ENCODE peak calls at places on chromosomes 6 and 20, in six cellular contexts. T is H7, M is AG04449, U is A549, Y is left ventricle myocardium inferior, O is lower lobe of right lung. P is an unnamed sample.

GRCh38 chr20:57398901-57399535 is 7.8 kb downstream of the RBM38 start:
- DNase-seq in Y (no peak), M (no peak), O (peak), U (no peak), T (peak), P (peak)

GRCh38 chr20:45968801-45969711 is 2.9 kb downstream of the ZNF335 start:
- DNase-seq in O (peak), Y (no peak), U (no peak), T (no peak), M (no peak), P (peak)

GRCh38 chr6:137304020-137304780 is 85.0 kb upstream of the IFNGR1 start:
- DNase-seq in O (no peak), M (no peak), T (no peak), Y (no peak), U (no peak), P (no peak)

GRCh38 chr20:1005452-1006027 is 3.4 kb upstream of the RSPO4 start:
- DNase-seq in Y (no peak), U (peak), M (no peak), T (peak), O (no peak), P (no peak)

GRCh38 chr6:150895898-150896632 is 30.6 kb downstream of the MTHFD1L start:
- DNase-seq in M (no peak), Y (no peak), O (no peak), T (no peak), U (no peak), P (no peak)

GRCh38 chr6:168225471-168225901 is 94.1 kb downstream of the DACT2 start:
- DNase-seq in T (no peak), Y (peak), M (no peak), U (no peak), O (no peak), P (no peak)

GRCh38 chr6:43078651-43079050 is 2.5 kb downstream of the PTK7 start:
- DNase-seq in T (no peak), U (no peak), Y (no peak), O (no peak), M (peak), P (no peak)

GRCh38 chr6:19789100-19789805 is 47.9 kb upstream of the ID4 start:
- DNase-seq in O (no peak), M (no peak), U (no peak), Y (no peak), T (peak), P (no peak)

GRCh38 chr20:3923818-3924217 is 34.6 kb downstream of the PANK2 start:
- DNase-seq in U (no peak), M (no peak), T (no peak), Y (no peak), O (peak), P (peak)

GRCh38 chr20:23361651-23362391 is at the start of gene GZF1:
- DNase-seq in U (peak), T (peak), O (peak), M (peak), Y (peak), P (peak)

GRCh38 chr20:23361108-23361650 is 803 bp upstream of the GZF1 start:
- DNase-seq in O (no peak), M (no peak), Y (no peak), T (no peak), U (peak), P (no peak)

GRCh38 chr20:23365390-23366165 is 3.6 kb downstream of the GZF1 start:
- DNase-seq in U (no peak), O (no peak), Y (no peak), M (no peak), T (peak), P (no peak)

GRCh38 chr20:23362392-23363256 is 642 bp downstream of the GZF1 start:
- DNase-seq in M (no peak), U (no peak), Y (peak), T (peak), O (peak), P (peak)

DNA sequence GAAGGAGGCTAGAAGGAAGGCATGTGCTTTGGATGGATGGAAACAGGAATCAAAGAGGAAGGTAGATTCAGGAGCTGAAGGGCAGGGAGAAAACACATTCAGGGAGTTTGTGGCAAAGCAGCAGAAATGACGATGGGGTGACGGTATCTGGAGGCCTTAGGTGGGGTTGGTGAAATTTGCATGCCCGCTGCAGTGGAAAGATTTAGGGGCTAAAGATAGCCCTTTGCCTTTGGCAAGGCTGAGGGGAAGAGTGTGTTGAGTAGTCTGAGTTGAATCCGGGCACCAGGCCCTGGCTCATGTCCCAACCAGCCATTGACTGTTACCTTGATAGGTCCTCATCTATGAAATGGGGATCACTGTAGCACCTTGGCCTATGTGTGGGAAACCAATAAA is 1.3 kb downstream of the GZF1 start:
- DNase-seq in T (no peak), Y (peak), O (no peak), M (no peak), U (no peak), P (peak)
- H3K4me3 ChIP-seq in T (no peak), Y (peak), O (peak), M (peak), U (peak), P (peak)

GRCh38 chr6:153843420-153843819 is 195.6 kb upstream of the OPRM1 start:
- DNase-seq in Y (no peak), U (no peak), M (no peak), O (no peak), T (no peak), P (no peak)

GRCh38 chr6:153842491-153842890 is 196.5 kb upstream of the OPRM1 start:
- DNase-seq in Y (no peak), O (no peak), T (no peak), U (no peak), M (no peak), P (no peak)

DNA sequence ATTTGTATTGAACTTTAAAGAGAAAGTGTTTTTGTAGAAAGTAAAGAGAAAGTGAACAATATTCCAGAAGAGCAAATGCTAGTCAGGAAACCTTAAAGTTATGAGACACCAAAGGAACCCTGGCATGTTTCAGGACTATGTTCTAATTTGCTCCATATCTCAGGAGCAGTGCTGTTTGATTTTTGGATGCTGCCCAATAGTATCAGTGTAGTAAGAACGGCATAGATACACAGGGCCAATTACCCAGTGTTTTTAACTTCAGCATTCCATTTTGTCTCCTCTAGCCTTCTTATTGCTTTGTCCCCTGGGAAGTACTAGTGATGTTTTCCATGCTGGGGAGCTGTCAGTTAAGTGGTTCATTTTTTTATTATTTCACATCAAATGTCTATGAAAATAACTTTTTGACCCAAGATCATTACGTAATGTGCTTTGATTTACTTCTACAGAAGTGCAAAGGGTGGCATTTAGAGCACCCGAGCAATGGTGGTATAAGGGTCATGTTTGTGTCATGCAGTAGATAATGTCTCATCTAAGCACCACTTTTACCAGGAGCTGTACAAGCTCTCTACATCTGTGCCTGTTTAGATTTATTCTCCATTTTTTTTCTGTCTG is 198.9 kb upstream of the OPRM1 start:
- DNase-seq in Y (no peak), U (no peak), O (no peak), M (no peak), T (no peak), P (no peak)
- H3K4me3 ChIP-seq in Y (no peak), U (no peak), O (no peak), M (no peak), T (no peak), P (no peak)

GRCh38 chr6:45633272-45633908 is 255.7 kb upstream of the SUPT3H start:
- DNase-seq in M (no peak), T (no peak), U (no peak), Y (no peak), O (no peak), P (no peak)
- H3K4me3 ChIP-seq in M (no peak), T (no peak), U (no peak), Y (no peak), O (no peak), P (peak)

GRCh38 chr6:36805107-36805797 is 34.0 kb downstream of the CPNE5 start:
- DNase-seq in O (no peak), M (no peak), U (no peak), T (peak), Y (no peak), P (no peak)
- H3K4me3 ChIP-seq in O (no peak), M (no peak), U (no peak), T (no peak), Y (no peak), P (no peak)

GRCh38 chr20:62368303-62368628 is 1.2 kb upstream of the LAMA5 start:
- DNase-seq in O (no peak), M (no peak), U (no peak), T (no peak), Y (no peak), P (no peak)

GRCh38 chr20:62370807-62371587 is 3.9 kb upstream of the LAMA5 start:
- DNase-seq in M (no peak), T (no peak), Y (no peak), O (peak), U (no peak), P (no peak)

GRCh38 chr20:62368629-62369507 is 1.8 kb upstream of the LAMA5 start:
- DNase-seq in U (no peak), T (peak), Y (no peak), O (no peak), M (no peak), P (peak)

GRCh38 chr20:62370115-62370806 is 3.1 kb upstream of the LAMA5 start:
- DNase-seq in O (no peak), Y (no peak), M (no peak), T (no peak), U (no peak), P (peak)

GRCh38 chr20:62369508-62370114 is 2.5 kb upstream of the LAMA5 start:
- DNase-seq in Y (no peak), U (no peak), M (no peak), T (no peak), O (no peak), P (no peak)
- H3K4me3 ChIP-seq in Y (no peak), U (peak), M (no peak), T (no peak), O (no peak), P (peak)

GRCh38 chr6:12356983-12357972 is 67.1 kb downstream of the EDN1 start:
- DNase-seq in T (no peak), U (no peak), Y (no peak), O (no peak), M (no peak), P (no peak)

GRCh38 chr6:12356431-12356830 is 66.3 kb downstream of the EDN1 start:
- DNase-seq in M (no peak), Y (no peak), O (no peak), U (no peak), T (no peak), P (no peak)

GRCh38 chr6:12353731-12354130 is 63.6 kb downstream of the EDN1 start:
- DNase-seq in T (no peak), Y (no peak), M (no peak), U (no peak), O (no peak), P (no peak)

GRCh38 chr6:12355354-12355753 is 65.2 kb downstream of the EDN1 start:
- DNase-seq in U (no peak), T (no peak), Y (no peak), M (no peak), O (no peak), P (no peak)

DNA sequence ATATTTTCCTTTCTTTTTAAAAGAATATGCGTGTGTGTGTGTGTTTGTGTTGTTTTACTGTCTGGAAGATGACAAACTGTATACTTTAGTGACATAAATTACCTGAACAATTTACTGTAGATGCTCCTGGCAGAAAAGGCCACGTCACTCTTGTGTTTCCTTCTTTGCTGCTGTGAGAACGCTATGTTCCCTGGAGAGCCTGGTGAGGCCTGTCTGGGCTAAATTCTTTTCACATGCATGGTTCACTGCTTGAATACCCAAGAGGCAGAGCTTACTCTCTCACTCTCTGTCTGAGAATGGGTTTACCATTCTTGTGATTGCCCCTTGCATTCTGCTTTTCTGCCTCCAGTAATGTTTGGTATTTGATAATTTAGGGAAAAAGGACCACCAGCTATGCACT is 64.3 kb downstream of the EDN1 start:
- DNase-seq in T (peak), O (no peak), Y (no peak), M (peak), U (no peak), P (peak)
- H3K4me3 ChIP-seq in T (no peak), O (no peak), Y (no peak), M (no peak), U (no peak), P (no peak)

DNA sequence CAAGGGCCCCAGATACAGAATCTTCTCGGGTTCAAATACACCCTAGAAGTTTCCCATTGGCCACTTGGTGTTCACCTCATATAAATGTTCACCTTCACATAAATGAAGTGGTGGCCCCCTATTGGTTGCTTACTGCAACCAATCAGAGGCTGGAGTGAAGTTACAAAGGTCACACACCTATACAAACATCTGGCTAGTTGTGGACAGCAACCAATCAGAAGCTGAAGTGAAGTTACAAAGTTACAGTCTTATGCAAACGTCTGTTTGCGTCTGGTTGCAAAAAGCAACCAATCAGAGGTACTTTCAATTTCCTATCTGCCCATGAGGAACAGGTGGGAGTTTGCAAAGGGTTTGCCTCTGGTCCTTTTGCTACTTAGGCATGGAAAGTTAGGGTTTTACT is 206.5 kb upstream of the BMP2 start:
- DNase-seq in M (no peak), O (no peak), T (no peak), U (no peak), Y (no peak), P (no peak)
- H3K4me3 ChIP-seq in M (no peak), O (no peak), T (no peak), U (no peak), Y (no peak), P (no peak)

P was measured in osteoblast.